ENCODE peak calls at places on chromosomes 4 and X, in five cellular contexts. V is mesenchymal stem cell, P is IMR-90, R is H1, H is mesendoderm. G is an unnamed sample.

GRCh38 chrX:130523460-130524394 is 121.9 kb downstream of the RBMX2 start:
- DNase-seq in H (peak; percentile 18), V (peak; percentile 28), R (no peak), P (no peak), G (peak; percentile 0)

GRCh38 chrX:56000169-56000568 is 232.0 kb upstream of the KLF8 start:
- DNase-seq in H (no peak), P (no peak), R (no peak), V (peak; percentile 2), G (no peak)

GRCh38 chr4:3634281-3635089 is 102.3 kb upstream of the LRPAP1 start:
- DNase-seq in R (no peak), V (no peak), H (no peak), P (no peak), G (no peak)

GRCh38 chrX:39613508-39613921 is 484.2 kb downstream of the BCOR start:
- DNase-seq in R (peak; percentile 3), V (no peak), H (peak; percentile 23), P (no peak), G (peak; percentile 21)

GRCh38 chr4:181308476-181309170 is 934.6 kb upstream of the TENM3 start:
- DNase-seq in V (no peak), R (no peak), H (no peak), P (no peak), G (no peak)

GRCh38 chr4:6940744-6941137 is 31.1 kb downstream of the TBC1D14 start:
- DNase-seq in P (no peak), V (no peak), R (no peak), H (no peak), G (no peak)

GRCh38 chrX:35442421-35442820 is 355.7 kb upstream of the MAGEB16 start:
- DNase-seq in H (no peak), V (no peak), R (no peak), P (no peak), G (no peak)

GRCh38 chrX:119411959-119412358 is 12.8 kb downstream of the SLC25A43 start:
- DNase-seq in P (no peak), R (no peak), V (no peak), H (peak; percentile 10), G (no peak)

GRCh38 chr4:67746797-67747495 is 7.2 kb downstream of the GNRHR start:
- DNase-seq in H (peak; percentile 40), P (peak; percentile 51), R (no peak), V (peak; percentile 51), G (peak; percentile 33)

GRCh38 chr4:82097504-82097903 is 276.3 kb downstream of the HNRNPD start:
- DNase-seq in V (no peak), P (no peak), R (no peak), H (no peak), G (no peak)

GRCh38 chr4:7800996-7801395 is 138.7 kb downstream of the AFAP1 start:
- DNase-seq in P (no peak), V (no peak), H (no peak), R (no peak), G (no peak)

GRCh38 chrX:24173115-24173847 is 23.8 kb downstream of the ZFX start:
- DNase-seq in P (no peak), V (peak; percentile 54), R (no peak), H (no peak), G (no peak)
- H3K36me3 ChIP-seq in P (peaks cover 24% of the 10 kb centered on the region), V (peaks cover 54% of the 10 kb centered on the region), R (peaks cover 2% of the 10 kb centered on the region), H (no peaks in the 10 kb centered on the region), G (peaks cover 2% of the 10 kb centered on the region)

GRCh38 chr4:152858934-152859333 is 77.2 kb upstream of the FHDC1 start:
- DNase-seq in V (no peak), H (no peak), P (no peak), R (no peak), G (no peak)

GRCh38 chr4:152860057-152860456 is 76.1 kb upstream of the FHDC1 start:
- DNase-seq in R (no peak), P (no peak), V (no peak), H (peak; percentile 83), G (no peak)

GRCh38 chr4:152862608-152863007 is 73.5 kb upstream of the FHDC1 start:
- DNase-seq in H (no peak), P (no peak), V (no peak), R (no peak), G (no peak)

DNA sequence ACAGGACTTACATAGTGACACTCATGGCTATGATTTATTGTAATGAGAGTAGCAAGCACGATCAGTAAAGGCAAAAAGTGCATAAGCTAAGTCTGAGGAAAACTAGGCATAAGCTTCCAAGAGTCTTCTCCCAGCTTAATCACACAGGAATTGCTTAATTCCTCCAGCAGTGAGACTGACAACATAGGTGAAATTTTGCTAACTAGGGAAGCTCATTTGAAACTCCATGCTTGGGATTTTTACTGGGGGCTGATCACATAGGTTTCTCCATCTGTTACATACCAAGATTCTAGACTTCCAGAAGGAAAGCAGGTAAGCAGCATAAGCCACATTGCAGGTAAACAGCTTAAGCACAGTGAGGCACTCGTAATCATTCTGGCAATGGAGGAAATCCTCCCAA is 71.8 kb upstream of the FHDC1 start:
- DNase-seq in V (no peak), P (no peak), H (peak; percentile 34), R (no peak), G (no peak)
- H2BK15ac ChIP-seq in V (no peak overlapping the region), P (no peak overlapping the region), H (no peak overlapping the region), R (no peak overlapping the region), G (no peak overlapping the region)

GRCh38 chr4:101256222-101256621 is 91.1 kb downstream of the PPP3CA start:
- DNase-seq in V (no peak), R (no peak), H (no peak), P (no peak), G (no peak)

GRCh38 chr4:101254776-101255175 is 92.5 kb downstream of the PPP3CA start:
- DNase-seq in P (peak; percentile 62), R (no peak), H (no peak), V (peak; percentile 52), G (no peak)

GRCh38 chr4:101262683-101263082 is 84.6 kb downstream of the PPP3CA start:
- DNase-seq in V (no peak), P (no peak), R (no peak), H (no peak), G (peak; percentile 8)

GRCh38 chr4:101259876-101260275 is 87.5 kb downstream of the PPP3CA start:
- DNase-seq in H (no peak), P (peak; percentile 34), V (no peak), R (no peak), G (no peak)

DNA sequence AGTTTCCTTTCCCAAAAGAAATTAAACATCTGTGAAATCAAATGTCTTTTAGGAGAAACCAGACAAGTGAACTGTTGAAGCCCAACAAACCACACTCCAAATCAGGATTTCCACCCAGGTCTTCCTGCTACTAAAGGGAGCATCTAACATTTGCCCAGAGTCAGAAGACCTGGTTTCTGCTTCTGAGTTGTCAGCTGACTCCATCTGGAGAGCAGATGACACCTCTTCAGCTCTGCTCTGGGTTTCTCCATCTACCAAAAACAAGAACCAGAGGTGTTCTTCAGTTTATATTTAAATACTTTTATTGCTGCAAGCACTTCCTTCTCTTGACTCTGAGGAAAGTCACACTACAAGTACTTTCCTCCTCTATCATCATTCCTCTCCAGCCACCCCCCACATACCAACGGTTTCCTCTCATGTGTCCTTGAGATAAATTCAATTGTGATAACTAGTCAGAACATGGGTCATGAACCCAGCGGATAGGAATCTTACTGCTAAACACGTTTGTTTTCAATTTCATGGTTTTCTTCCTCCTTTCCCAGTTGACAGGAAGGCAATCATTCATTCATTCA is 88.5 kb downstream of the PPP3CA start:
- DNase-seq in P (no peak), H (peak; percentile 27), R (no peak), V (no peak), G (no peak)
- H3K36me3 ChIP-seq in P (no peaks in the 10 kb centered on the region), H (no peaks in the 10 kb centered on the region), R (no peaks in the 10 kb centered on the region), V (no peaks in the 10 kb centered on the region), G (no peaks in the 10 kb centered on the region)

DNA sequence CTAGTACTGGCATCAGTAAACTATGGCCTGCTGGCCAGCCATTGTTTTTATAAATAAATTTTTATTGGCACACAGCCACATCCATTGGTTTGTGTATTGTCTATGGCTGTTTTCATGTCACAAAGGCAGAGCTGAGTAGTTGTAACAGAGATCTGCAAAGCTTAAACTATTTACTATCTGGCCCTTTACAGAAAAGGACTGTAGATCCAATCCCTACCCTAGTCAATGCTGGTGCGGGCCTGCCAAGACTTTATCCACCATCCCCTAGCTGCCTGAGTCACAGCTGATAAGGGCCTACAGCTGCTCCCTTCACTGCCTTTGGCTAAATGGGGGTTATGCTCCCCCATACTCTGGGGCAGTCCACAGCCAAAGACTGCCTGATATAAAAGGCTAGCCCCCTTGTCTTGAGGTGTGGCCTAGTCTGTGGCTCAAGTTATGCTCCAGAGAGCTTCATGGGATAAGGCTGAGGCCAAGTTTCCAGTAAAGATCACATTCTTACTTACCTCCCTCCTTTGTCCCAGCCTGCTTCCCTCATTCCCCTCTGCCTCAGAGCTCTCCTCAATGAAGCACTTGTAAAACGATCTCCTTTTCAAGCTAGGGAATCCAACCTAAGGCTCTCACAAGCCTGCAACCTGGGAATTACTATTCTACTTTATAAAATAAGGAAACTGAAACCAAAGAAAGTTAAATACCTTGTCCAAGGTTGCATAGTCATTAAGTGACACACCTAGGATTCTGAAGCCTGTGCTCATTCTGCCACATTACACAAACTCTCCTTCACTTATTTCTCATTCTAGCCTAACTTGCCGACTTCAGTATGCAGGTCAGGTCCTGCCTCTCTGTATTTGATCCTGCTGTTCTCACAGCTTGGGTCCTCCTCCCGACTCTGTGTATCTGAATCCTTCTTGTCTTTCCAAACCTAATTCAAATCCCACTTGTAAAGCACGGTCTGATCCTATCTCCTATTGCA is 20.7 kb downstream of the ACE2 start:
- DNase-seq in R (no peak), H (peak; percentile 16), V (peak; percentile 1), P (peak; percentile 4), G (no peak)
- H2BK15ac ChIP-seq in R (no peak overlapping the region), H (no peak overlapping the region), V (no peak overlapping the region), P (no peak overlapping the region), G (no peak overlapping the region)

GRCh38 chr4:139670765-139671164 is 5.1 kb downstream of the MGST2 start:
- DNase-seq in R (no peak), V (no peak), H (peak; percentile 80), P (no peak), G (no peak)

GRCh38 chr4:139669859-139670258 is 4.2 kb downstream of the MGST2 start:
- DNase-seq in P (no peak), R (no peak), V (no peak), H (peak; percentile 86), G (no peak)

GRCh38 chr4:139669335-139669734 is 3.7 kb downstream of the MGST2 start:
- DNase-seq in R (no peak), H (no peak), P (no peak), V (no peak), G (no peak)

GRCh38 chr4:139672732-139673131 is 7.1 kb downstream of the MGST2 start:
- DNase-seq in R (no peak), H (no peak), V (no peak), P (no peak), G (no peak)

DNA sequence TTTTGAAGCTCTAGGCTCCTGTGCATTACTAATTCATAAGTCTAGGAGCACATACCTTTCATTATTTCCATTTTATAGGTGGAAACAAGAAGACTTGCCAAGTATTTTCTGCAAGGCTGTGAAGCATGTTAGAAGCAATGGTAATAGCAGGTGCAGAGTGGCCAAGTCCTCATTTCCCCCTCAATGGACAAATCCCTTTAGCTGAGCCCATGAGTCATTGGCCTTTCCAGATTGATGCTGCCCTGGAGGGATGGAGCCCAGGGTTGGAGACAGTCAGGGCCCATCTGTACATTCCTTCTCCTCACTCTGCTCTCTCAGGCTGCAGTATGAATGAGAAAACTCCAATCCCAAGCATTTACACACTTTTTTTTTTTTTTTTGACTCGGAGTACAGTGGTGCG is 6.6 kb downstream of the MGST2 start:
- DNase-seq in V (no peak), H (no peak), R (no peak), P (peak; percentile 26), G (no peak)
- H3K36me3 ChIP-seq in V (no peaks in the 10 kb centered on the region), H (no peaks in the 10 kb centered on the region), R (no peaks in the 10 kb centered on the region), P (no peaks in the 10 kb centered on the region), G (no peaks in the 10 kb centered on the region)